ENCODE peak calls at places on chromosomes 11 and 22, in nine cellular contexts. A is cardiac muscle cell; R is K562; T is transverse colon; K is IMR-90; E is body of pancreas; I is CD4-positive, alpha-beta memory T cell; Q is lung; X is CD8-positive, alpha-beta T cell. L is an unnamed sample. For H3K27me3 and H3K9me3, the result is how much of the 10 kb centered on the place peaks cover.

GRCh38 chr22:36026741-36027140 is 1.9 kb downstream of the RBFOX2 start:
- DNase-seq in R (no peak), X (no peak), A (peak), Q (no peak), I (no peak), K (peak), T (no peak), E (no peak), L (peak)

GRCh38 chr11:108093128-108093904 is 28.1 kb upstream of the ACAT1 start:
- DNase-seq in E (no peak), X (no peak), I (no peak), R (no peak), K (peak), T (no peak), A (no peak), Q (no peak), L (no peak)

GRCh38 chr22:24421428-24421931 is 5.9 kb upstream of the ADORA2A start:
- DNase-seq in Q (no peak), E (no peak), X (peak), A (no peak), K (no peak), I (peak), T (no peak), R (peak), L (peak)

GRCh38 chr22:37204045-37204655 is 8.1 kb downstream of the SSTR3 start:
- DNase-seq in T (no peak), R (no peak), I (no peak), A (no peak), Q (no peak), X (no peak), E (no peak), K (no peak), L (no peak)

GRCh38 chr11:72471005-72471898 is 36.9 kb upstream of the CLPB start:
- DNase-seq in E (peak), A (peak), X (peak), K (peak), T (peak), R (peak), Q (peak), I (peak), L (peak)

GRCh38 chr11:108618529-108618928 is 25.0 kb upstream of the EXPH5 start:
- DNase-seq in X (no peak), K (no peak), R (no peak), Q (no peak), A (no peak), I (no peak), T (no peak), E (no peak), L (no peak)

GRCh38 chr22:36865346-36865745 is 4.5 kb downstream of the NCF4 start:
- DNase-seq in I (no peak), A (peak), T (no peak), R (no peak), E (no peak), K (no peak), Q (no peak), X (no peak), L (no peak)

GRCh38 chr11:19905280-19905853 is 192.7 kb downstream of the NAV2 start:
- DNase-seq in I (no peak), Q (no peak), T (no peak), E (no peak), K (peak), X (no peak), A (peak), R (peak), L (peak)

GRCh38 chr11:100738701-100739100 is 51.6 kb downstream of the ARHGAP42 start:
- DNase-seq in X (no peak), Q (no peak), A (no peak), E (no peak), T (no peak), R (no peak), K (no peak), I (no peak), L (no peak)

GRCh38 chr11:78943841-78944240 is 369.2 kb upstream of the NARS2 start:
- DNase-seq in K (no peak), I (no peak), E (no peak), Q (no peak), T (no peak), A (peak), R (peak), X (no peak), L (no peak)

GRCh38 chr22:25153961-25154685 is 45.5 kb upstream of the CRYBB3 start:
- DNase-seq in I (no peak), A (peak), R (no peak), E (peak), K (no peak), T (peak), X (no peak), Q (peak), L (peak)

GRCh38 chr11:118014022-118014421 is 27.8 kb downstream of the IL10RA start:
- DNase-seq in I (no peak), R (no peak), A (no peak), E (no peak), X (no peak), Q (no peak), K (no peak), T (no peak), L (no peak)

GRCh38 chr22:22166941-22167713 is 77.5 kb upstream of the VPREB1 start:
- DNase-seq in A (no peak), K (no peak), X (no peak), R (no peak), Q (no peak), T (no peak), I (no peak), E (no peak), L (no peak)

GRCh38 chr22:22167791-22168189 is 76.8 kb upstream of the VPREB1 start:
- DNase-seq in A (no peak), Q (no peak), R (no peak), E (no peak), X (no peak), I (no peak), K (no peak), T (peak), L (no peak)

GRCh38 chr22:22168190-22168940 is 76.2 kb upstream of the VPREB1 start:
- DNase-seq in A (no peak), R (peak), E (peak), T (peak), I (no peak), Q (no peak), X (no peak), K (peak), L (peak)

GRCh38 chr22:22169923-22170322 is 74.7 kb upstream of the VPREB1 start:
- DNase-seq in Q (no peak), A (no peak), K (no peak), T (no peak), X (no peak), I (no peak), E (no peak), R (no peak), L (no peak)

GRCh38 chr22:22168941-22169867 is 75.4 kb upstream of the VPREB1 start:
- DNase-seq in A (no peak), Q (no peak), R (no peak), X (no peak), K (no peak), T (no peak), I (no peak), E (no peak), L (no peak)
- H3K27me3 ChIP-seq in A (half or more), Q (under half), R (under half), X (under half), K (under half), T (under half), I (under half), E (under half), L (under half)

GRCh38 chr11:60937144-60937527 is 12.9 kb downstream of the TMEM132A start:
- DNase-seq in T (no peak), Q (no peak), I (no peak), A (no peak), X (no peak), E (no peak), R (no peak), K (no peak), L (no peak)

GRCh38 chr11:60934091-60934789 is 10.0 kb downstream of the TMEM132A start:
- DNase-seq in A (no peak), K (no peak), I (no peak), Q (no peak), E (no peak), R (no peak), X (no peak), T (no peak), L (no peak)

GRCh38 chr11:60936467-60937143 is 12.3 kb downstream of the TMEM132A start:
- DNase-seq in K (no peak), R (no peak), T (no peak), Q (no peak), A (no peak), X (no peak), E (no peak), I (no peak), L (no peak)

GRCh38 chr11:60934790-60935605 is 10.7 kb downstream of the TMEM132A start:
- DNase-seq in I (no peak), A (no peak), T (no peak), R (no peak), E (no peak), X (no peak), Q (no peak), K (no peak), L (no peak)

DNA sequence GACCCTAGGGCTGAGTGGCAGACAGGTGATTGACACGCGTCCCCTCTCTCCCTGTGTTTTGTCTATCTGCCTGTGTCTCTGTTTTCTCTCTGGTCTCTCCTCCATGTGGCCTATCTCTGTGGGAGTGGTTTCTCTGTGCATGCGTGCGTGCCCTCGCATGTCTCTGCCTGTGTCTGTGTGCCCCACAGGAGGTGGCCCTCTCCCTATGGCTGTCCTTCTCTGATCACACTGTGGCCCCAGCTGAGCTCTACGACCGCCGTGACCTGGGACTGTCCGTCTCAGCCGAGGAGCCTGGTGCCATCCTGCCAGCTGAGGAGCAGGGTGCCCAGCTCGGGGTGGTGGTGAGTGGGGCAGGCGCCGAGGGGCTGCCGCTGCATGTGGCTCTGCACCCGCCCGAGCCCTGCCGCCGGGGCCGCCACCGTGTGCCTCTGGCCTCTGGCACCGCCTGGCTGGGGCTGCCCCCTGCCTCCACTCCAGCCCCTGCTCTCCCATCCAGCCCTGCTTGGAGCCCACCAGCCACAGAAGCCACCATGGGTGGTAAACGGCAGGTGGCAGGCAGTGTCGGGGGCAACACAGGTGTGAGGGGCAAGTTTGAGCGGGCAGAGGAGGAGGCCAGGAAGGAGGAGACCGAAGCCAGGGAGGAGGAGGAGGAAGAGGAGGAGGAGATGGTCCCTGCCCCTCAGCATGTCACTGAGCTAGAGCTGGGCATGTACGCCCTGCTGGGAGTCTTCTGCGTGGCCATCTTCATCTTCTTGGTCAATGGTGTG is 11.6 kb downstream of the TMEM132A start:
- DNase-seq in Q (no peak), T (no peak), E (no peak), A (no peak), X (no peak), K (no peak), R (no peak), I (no peak), L (no peak)
- H3K9me3 ChIP-seq in Q (under half), T (under half), E (under half), A (under half), X (under half), K (under half), R (under half), I (under half), L (under half)

GRCh38 chr22:40714514-40714966 is 35.3 kb downstream of the MCHR1 start:
- DNase-seq in A (no peak), X (no peak), I (no peak), T (no peak), Q (no peak), E (no peak), K (peak), R (no peak), L (peak)
- H3K27ac ChIP-seq in A (no peak), X (no peak), I (no peak), T (no peak), Q (no peak), E (no peak), K (no peak), R (no peak), L (peak)

GRCh38 chr11:9717719-9718118 is 53.8 kb downstream of the SWAP70 start:
- DNase-seq in Q (no peak), K (no peak), R (no peak), E (no peak), T (no peak), X (no peak), A (no peak), I (no peak), L (no peak)
- H3K27me3 ChIP-seq in Q (under half), K (under half), R (under half), E (under half), T (under half), X (under half), A (under half), I (under half), L (under half)

DNA sequence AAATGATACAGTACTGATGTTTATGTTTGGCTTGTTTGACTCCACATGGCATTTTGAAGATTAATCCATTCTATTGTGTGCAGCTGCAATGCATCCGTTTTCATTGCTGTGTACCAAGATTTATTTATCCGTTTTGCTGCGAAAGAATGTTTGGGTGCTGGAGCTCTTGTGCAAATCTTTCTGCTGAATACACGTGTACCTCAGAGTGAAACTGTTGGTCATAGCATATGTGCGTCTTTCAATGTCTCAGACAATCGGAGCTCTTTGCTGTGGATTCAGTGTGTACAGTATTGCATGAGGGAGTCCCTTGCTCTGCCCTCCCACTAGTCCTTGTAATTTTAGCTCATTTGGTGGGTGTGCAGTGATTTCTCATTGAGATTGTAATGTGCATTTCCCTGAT is 545.4 kb downstream of the TBC1D22A start:
- DNase-seq in T (no peak), I (no peak), X (no peak), A (no peak), Q (no peak), R (no peak), K (peak), E (no peak), L (no peak)
- H3K9me3 ChIP-seq in T (under half), I (under half), X (under half), A (under half), Q (under half), R (under half), K (under half), E (under half), L (under half)

DNA sequence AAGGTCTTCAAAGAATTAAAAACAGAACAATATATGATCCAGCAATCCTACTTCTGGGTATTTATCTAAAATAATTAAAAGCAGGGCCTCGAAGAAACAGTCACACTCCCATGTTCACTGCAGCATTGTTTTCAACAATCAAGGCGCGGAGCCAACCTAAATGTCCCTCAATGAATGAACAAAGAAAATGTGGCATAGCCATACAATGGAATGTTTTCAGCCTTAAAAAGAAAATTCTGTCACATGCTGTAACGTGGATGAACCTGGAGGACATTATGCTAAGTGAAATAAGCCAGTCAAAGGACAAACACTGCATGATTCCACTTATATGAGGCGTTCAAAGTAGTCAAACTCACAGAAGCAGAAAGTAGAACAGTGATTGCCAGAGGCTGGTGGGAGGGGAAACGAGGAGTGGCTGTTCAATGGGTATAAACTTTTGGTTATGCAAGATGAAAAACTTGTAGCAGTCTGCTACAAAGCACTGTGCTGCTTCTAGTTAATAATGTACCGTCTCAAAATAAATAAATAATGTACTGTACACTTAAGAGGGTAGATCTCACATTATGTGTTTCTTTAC is 41.2 kb downstream of the SNX19 start:
- DNase-seq in Q (no peak), T (no peak), E (no peak), A (no peak), R (no peak), I (no peak), K (no peak), X (no peak), L (no peak)
- H3K27ac ChIP-seq in Q (no peak), T (no peak), E (no peak), A (no peak), R (no peak), I (no peak), K (no peak), X (no peak), L (no peak)

L was measured in SJCRH30.